ENCODE peak calls at places on chromosomes 13 and 19, in eight cellular contexts. Y is cardiac fibroblast, R is cardiac muscle cell, I is transverse colon, Q is GM20000, Z is fibroblast of mammary gland, K is uterus, A is tibial nerve. P is an unnamed sample.

GRCh38 chr13:38514575-38514974 is 164.9 kb downstream of the UFM1 start:
- DNase-seq in Z (no peak), K (no peak), A (no peak), R (no peak), I (no peak), Q (no peak), Y (no peak), P (no peak)

GRCh38 chr19:15488489-15489226 is 9.4 kb upstream of the PGLYRP2 start:
- DNase-seq in I (no peak), Z (no peak), A (no peak), Q (no peak), Y (no peak), K (peak; percentile 26), R (peak; percentile 54), P (no peak)

GRCh38 chr13:40109324-40109958 is 454.0 kb downstream of the COG6 start:
- DNase-seq in Y (peak; percentile 99), K (no peak), R (peak; percentile 95), I (no peak), Z (peak; percentile 98), A (no peak), Q (no peak), P (no peak)

GRCh38 chr13:30725331-30726085 is 9.8 kb upstream of the ALOX5AP start:
- DNase-seq in I (no peak), K (no peak), Z (peak; percentile 63), Q (no peak), R (no peak), A (no peak), Y (peak; percentile 31), P (no peak)

GRCh38 chr13:86725105-86725504 is 925.9 kb upstream of the SLITRK6 start:
- DNase-seq in Z (no peak), I (no peak), R (no peak), Q (no peak), Y (no peak), A (no peak), K (no peak), P (no peak)

GRCh38 chr13:34467450-34468083 is 474.5 kb upstream of the NBEA start:
- DNase-seq in A (no peak), Z (no peak), Y (no peak), Q (no peak), R (no peak), K (no peak), I (no peak), P (no peak)

GRCh38 chr19:19171821-19172532 is 1.9 kb upstream of the MEF2B start:
- DNase-seq in A (no peak), Y (peak; percentile 46), K (no peak), I (no peak), Q (peak; percentile 68), R (peak; percentile 84), Z (peak; percentile 42), P (peak; percentile 80)

GRCh38 chr19:30008169-30008568 is 66.1 kb downstream of the URI1 start:
- DNase-seq in Q (no peak), R (no peak), I (no peak), Z (no peak), A (no peak), Y (no peak), K (no peak), P (no peak)

GRCh38 chr19:47239610-47240296 is 8.8 kb upstream of the BBC3 start:
- DNase-seq in Z (no peak), A (no peak), Q (peak; percentile 46), K (peak; percentile 57), R (peak; percentile 65), I (peak; percentile 59), Y (peak; percentile 19), P (peak; percentile 52)

GRCh38 chr19:48660854-48661731 is 11.7 kb downstream of the NTN5 start:
- DNase-seq in Q (peak; percentile 99), Y (peak; percentile 94), Z (peak; percentile 90), R (peak; percentile 91), K (peak; percentile 88), I (peak; percentile 87), A (peak; percentile 90), P (peak; percentile 98)

GRCh38 chr13:25046985-25047660 is 48.8 kb upstream of the PABPC3 start:
- DNase-seq in A (no peak), Q (no peak), I (no peak), K (no peak), Y (no peak), R (peak; percentile 4), Z (peak; percentile 17), P (no peak)

GRCh38 chr13:23979361-23980159 is 82.3 kb upstream of the C1QTNF9B start:
- DNase-seq in Z (peak; percentile 82), R (peak; percentile 96), I (peak; percentile 67), K (peak; percentile 80), A (peak; percentile 53), Y (peak; percentile 79), Q (peak; percentile 78), P (peak; percentile 80)

GRCh38 chr13:66855110-66855509 is 375.0 kb downstream of the PCDH9 start:
- DNase-seq in I (no peak), Q (no peak), Z (peak; percentile 23), Y (peak; percentile 8), R (no peak), A (no peak), K (no peak), P (no peak)

GRCh38 chr13:106373989-106374572 is 161.4 kb downstream of the EFNB2 start:
- DNase-seq in Y (peak; percentile 65), Q (peak; percentile 40), R (peak; percentile 84), I (no peak), Z (peak; percentile 90), K (peak; percentile 31), A (no peak), P (peak; percentile 43)

GRCh38 chr13:51241720-51242119 is 19.5 kb downstream of the FAM124A start:
- DNase-seq in I (peak; percentile 19), Z (peak; percentile 95), Q (no peak), A (no peak), Y (peak; percentile 88), R (peak; percentile 90), K (peak; percentile 65), P (no peak)

GRCh38 chr13:24693862-24694471 is 13.8 kb downstream of the ATP12A start:
- DNase-seq in Z (peak; percentile 60), R (peak; percentile 64), I (peak; percentile 36), K (no peak), Q (peak; percentile 81), A (peak; percentile 32), Y (peak; percentile 57), P (peak; percentile 81)

GRCh38 chr19:31497709-31498108 is 148.5 kb upstream of the TSHZ3 start:
- DNase-seq in R (no peak), Y (no peak), K (no peak), Q (no peak), I (no peak), Z (no peak), A (no peak), P (no peak)
- TF ChIP-seq CTCF in R (no peak), Y (no peak), K (no peak), Q (no peak), I (no peak), Z (no peak), A (no peak), P (no peak)

GRCh38 chr19:12657966-12658365 is 8.6 kb downstream of the MAN2B1 start:
- DNase-seq in Y (no peak), A (no peak), I (no peak), K (no peak), R (no peak), Z (no peak), Q (no peak), P (no peak)
- TF ChIP-seq CTCF in Y (no peak), A (no peak), I (no peak), K (no peak), R (no peak), Z (no peak), Q (no peak), P (no peak)

GRCh38 chr19:51096473-51097165 is 11.6 kb downstream of the CTU1 start:
- DNase-seq in Z (peak; percentile 12), I (no peak), K (no peak), R (no peak), Q (no peak), Y (peak; percentile 10), A (no peak), P (no peak)
- TF ChIP-seq CTCF in Z (peak; percentile 26), I (no peak), K (no peak), R (peak; percentile 39), Q (no peak), Y (no peak), A (no peak), P (no peak)

DNA sequence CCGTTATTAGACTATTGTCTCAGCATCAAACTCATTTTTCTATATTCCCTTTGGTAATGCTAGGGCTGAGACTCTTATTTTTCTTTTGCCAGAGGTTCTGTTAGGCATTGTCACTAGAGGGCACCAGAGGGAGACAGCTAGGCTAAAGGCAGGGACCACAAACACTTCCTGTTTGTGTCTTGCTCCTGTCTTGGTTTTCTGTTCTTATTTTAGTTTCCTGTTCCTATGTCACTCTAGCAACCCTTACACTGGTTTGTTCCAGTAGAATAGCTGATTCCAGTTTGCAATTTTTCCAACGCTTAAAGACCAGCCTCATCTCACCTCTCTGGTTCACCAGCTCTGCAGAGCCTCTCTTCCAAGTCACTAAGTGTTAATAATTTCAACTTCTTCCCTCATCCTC is 772.0 kb downstream of the DIAPH3 start:
- DNase-seq in Y (peak; percentile 88), R (peak; percentile 89), I (peak; percentile 49), Q (peak; percentile 61), A (peak; percentile 75), Z (peak; percentile 70), K (no peak), P (peak; percentile 58)
- TF ChIP-seq CTCF in Y (peak; percentile 94), R (peak; percentile 94), I (peak; percentile 64), Q (peak; percentile 60), A (peak; percentile 68), Z (peak; percentile 94), K (peak; percentile 34), P (peak; percentile 79)

DNA sequence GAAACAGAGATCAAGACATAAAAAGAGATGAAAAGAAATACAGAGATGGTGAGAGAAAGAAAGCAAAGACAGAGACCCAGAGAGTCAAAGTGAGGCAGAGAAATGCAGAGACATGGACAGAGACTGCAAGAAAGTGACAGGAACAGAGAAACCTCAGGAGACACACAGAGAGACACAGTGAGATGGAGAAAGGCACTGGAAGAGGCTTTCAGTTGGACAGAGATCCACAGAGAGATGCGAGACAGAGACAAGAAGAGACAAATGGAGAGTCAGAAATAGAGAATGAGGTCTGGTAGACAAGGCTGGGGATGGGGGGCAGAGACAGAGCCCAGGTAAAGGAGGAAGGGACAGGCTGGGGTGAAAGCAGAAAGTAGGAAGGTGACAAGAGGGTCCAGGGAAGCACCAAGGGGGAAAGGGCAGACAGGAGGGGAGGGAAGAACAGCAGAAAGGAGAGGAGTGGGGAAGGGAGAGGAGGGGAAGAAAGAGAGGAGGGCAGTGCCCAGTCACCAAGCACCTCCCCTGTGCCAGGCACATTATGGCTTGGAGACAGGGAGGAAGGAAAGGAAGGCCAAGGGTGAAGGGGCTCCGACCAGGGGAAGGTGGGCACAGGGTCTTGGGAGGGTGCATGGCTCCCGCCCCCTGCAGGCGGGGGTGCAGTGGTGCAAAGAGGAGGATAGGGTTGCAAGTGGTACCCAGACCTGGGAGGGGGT is 38.5 kb downstream of the DEDD2 start:
- DNase-seq in K (no peak), I (no peak), Q (no peak), Z (no peak), R (no peak), A (no peak), Y (no peak), P (no peak)
- TF ChIP-seq CTCF in K (no peak), I (no peak), Q (no peak), Z (peak; percentile 37), R (peak; percentile 38), A (no peak), Y (peak; percentile 48), P (no peak)

P was measured in GM13976.